ENCODE peak calls at places on chromosome 4, in four cellular contexts. A is uterus, T is prostate gland, Z is GM12865. I is an unnamed sample.
A peak's percentile ranks its signal among the peaks of the same experiment; 100 is the strongest.

GRCh38 chr4:37549003-37549402 is 137.2 kb downstream of the RELL1 start:
- DNase-seq in A (no peak), T (no peak), Z (no peak), I (peak; percentile 86)

GRCh38 chr4:52659722-52660261 is 691 bp upstream of the USP46 start:
- DNase-seq in Z (peak; percentile 36), A (peak; percentile 68), T (peak; percentile 39), I (no peak)

GRCh38 chr4:123191728-123192127 is 204.9 kb upstream of the SPRY1 start:
- DNase-seq in Z (no peak), T (no peak), A (no peak), I (no peak)

GRCh38 chr4:148284526-148285193 is 157.6 kb downstream of the NR3C2 start:
- DNase-seq in A (no peak), Z (no peak), T (no peak), I (no peak)

GRCh38 chr4:186095406-186095805 is 9.1 kb upstream of the FAM149A start:
- DNase-seq in T (no peak), Z (no peak), A (no peak), I (no peak)

GRCh38 chr4:80921441-80921840 is 109.1 kb upstream of the BMP3 start:
- DNase-seq in T (no peak), Z (no peak), A (no peak), I (no peak)

GRCh38 chr4:5895287-5895686 is 2.4 kb upstream of the CRMP1 start:
- DNase-seq in T (no peak), Z (no peak), A (no peak), I (no peak)

GRCh38 chr4:74623041-74623440 is 171.3 kb downstream of the BTC start:
- DNase-seq in A (no peak), T (no peak), Z (peak; percentile 49), I (peak; percentile 27)

GRCh38 chr4:1310796-1311715 is 21.4 kb downstream of the MAEA start:
- DNase-seq in T (no peak), A (no peak), Z (no peak), I (no peak)

GRCh38 chr4:168643083-168643795 is 146.4 kb downstream of the PALLD start:
- DNase-seq in A (no peak), Z (no peak), T (no peak), I (no peak)

GRCh38 chr4:169968999-169969398 is 57.2 kb downstream of the MFAP3L start:
- DNase-seq in T (no peak), A (no peak), Z (no peak), I (peak; percentile 91)

GRCh38 chr4:7694256-7694775 is 245.3 kb downstream of the AFAP1 start:
- DNase-seq in A (no peak), Z (no peak), T (no peak), I (no peak)

GRCh38 chr4:184784628-184785257 is 41.0 kb downstream of the ACSL1 start:
- DNase-seq in A (no peak), T (no peak), Z (no peak), I (no peak)

GRCh38 chr4:40455340-40455902 is 120.3 kb downstream of the CHRNA9 start:
- DNase-seq in Z (no peak), T (no peak), A (no peak), I (no peak)

GRCh38 chr4:142416711-142417275 is 429.3 kb downstream of the INPP4B start:
- DNase-seq in T (no peak), Z (peak; percentile 19), A (no peak), I (no peak)

GRCh38 chr4:100206850-100207249 is 16.6 kb upstream of the DDIT4L start:
- DNase-seq in T (no peak), Z (peak; percentile 21), A (no peak), I (no peak)

GRCh38 chr4:31662951-31663350 is 942.8 kb downstream of the PCDH7 start:
- DNase-seq in Z (no peak), T (no peak), A (no peak), I (no peak)

GRCh38 chr4:90745176-90745575 is 618.0 kb downstream of the CCSER1 start:
- DNase-seq in T (no peak), Z (no peak), A (no peak), I (no peak)

GRCh38 chr4:138967313-138967712 is 48.3 kb upstream of the NOCT start:
- DNase-seq in T (no peak), Z (peak; percentile 14), A (no peak), I (no peak)

GRCh38 chr4:77240469-77241066 is 83.6 kb downstream of the CCNG2 start:
- DNase-seq in T (peak; percentile 51), Z (peak; percentile 76), A (no peak), I (peak; percentile 23)

GRCh38 chr4:125313497-125313896 is 1.3 kb upstream of the FAT4 start:
- DNase-seq in T (peak; percentile 45), A (peak; percentile 17), Z (peak; percentile 76), I (peak; percentile 90)

GRCh38 chr4:187632260-187633010 is 363.1 kb upstream of the ZFP42 start:
- DNase-seq in T (no peak), A (no peak), Z (no peak), I (no peak)

GRCh38 chr4:107258359-107258758 is 222.2 kb upstream of the DKK2 start:
- DNase-seq in T (no peak), Z (no peak), A (no peak), I (peak; percentile 54)

GRCh38 chr4:48907706-48908477 is 1.3 kb upstream of the OCIAD2 start:
- DNase-seq in T (no peak), A (no peak), Z (no peak), I (no peak)

GRCh38 chr4:48908687-48909086 is 2.1 kb upstream of the OCIAD2 start:
- DNase-seq in A (no peak), T (no peak), Z (no peak), I (no peak)

GRCh38 chr4:48904541-48905142 is 1.9 kb downstream of the OCIAD2 start:
- DNase-seq in Z (no peak), A (no peak), T (no peak), I (no peak)

GRCh38 chr4:48905363-48906015 is 1.1 kb downstream of the OCIAD2 start:
- DNase-seq in A (no peak), T (no peak), Z (no peak), I (no peak)

DNA sequence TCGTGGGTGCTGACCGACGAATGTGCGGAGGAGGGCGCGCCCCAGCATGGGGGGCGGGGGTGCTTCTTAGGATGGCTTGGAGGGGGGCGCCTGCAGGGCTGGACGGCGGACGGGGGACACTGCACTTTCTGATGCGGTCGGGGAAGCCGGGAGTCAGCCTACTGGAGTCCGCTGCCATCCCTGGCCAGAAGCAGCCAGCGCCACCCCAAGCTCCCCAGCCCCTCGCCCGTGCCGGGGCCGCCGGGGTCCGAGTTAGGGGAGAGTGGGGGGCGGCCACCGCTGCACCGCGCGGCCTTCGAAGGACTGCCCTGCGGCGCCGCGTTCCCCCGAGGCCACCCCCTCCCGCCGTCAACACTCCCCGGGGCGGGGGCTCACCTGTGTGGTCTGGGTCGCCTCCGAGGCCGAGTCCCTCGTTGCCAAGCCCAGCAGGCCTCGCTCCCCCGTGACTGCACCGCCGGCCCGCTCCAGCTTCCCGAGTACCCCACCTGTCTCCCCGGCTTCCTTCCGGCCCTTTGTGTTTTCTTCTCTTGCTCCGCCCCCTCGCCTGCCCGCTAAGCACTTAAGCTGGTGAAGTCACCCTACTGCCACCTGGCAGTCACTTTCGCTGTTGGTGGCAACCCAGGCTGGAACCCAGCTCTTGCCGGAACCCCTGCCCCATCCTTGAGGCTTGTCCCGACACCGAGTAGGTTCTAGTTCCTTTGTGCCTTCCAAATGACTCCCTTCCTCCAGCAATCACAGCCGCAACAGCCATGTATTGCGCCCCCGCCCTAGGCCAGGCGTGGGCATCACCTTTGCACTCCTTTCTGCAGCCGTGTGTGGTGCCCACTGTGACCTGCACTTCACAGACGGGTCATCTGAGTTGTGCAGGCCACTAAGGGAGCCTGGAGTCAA is at the start of gene OCIAD2:
- DNase-seq in T (peak; percentile 81), A (peak; percentile 30), Z (peak; percentile 88), I (no peak)
- TF ChIP-seq CTCF in T (no peak), A (peak; percentile 9), Z (peak; percentile 10), I (no peak)

DNA sequence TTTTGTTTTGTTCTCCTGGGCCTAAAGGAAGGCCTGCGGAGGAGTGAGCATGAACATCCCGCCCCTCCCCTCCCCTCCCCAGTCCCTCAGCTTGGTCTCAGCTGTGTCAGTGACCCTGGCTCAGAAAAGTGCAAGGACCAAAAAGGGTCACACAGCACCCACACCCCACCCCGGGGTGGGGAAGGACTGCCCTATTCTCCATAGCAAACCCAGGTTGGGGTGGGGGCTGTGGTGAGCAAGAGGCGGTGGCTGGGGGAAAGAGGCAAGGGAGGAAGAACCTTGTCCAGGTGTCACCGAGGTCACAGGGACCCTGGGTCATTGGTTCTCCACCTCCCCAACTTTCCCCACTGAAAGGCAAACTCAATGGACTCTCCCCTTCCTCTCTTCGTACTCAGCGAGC is 7.6 kb upstream of the MSX1 start:
- DNase-seq in T (no peak), Z (no peak), A (no peak), I (no peak)
- TF ChIP-seq CTCF in T (no peak), Z (no peak), A (no peak), I (no peak)

DNA sequence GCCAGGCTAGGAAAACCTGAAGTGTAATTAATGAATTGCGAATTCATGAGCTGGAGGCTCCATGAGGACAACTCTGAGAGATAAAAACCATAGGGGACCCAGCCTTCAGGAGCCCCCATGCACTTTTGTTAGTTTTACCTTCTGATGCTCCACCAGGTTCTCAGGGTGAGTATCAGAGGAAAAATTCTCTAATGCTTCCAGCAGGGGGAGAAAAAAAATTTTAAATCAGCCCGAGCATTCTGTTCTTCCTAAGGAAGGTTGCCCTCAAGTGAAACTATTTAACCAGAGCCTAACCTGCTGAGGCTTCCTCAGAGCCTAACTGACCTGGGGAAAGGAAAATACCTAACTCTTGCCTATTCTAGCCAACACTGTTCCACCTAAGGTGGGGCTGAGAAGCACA is 552.6 kb downstream of the PPARGC1A start:
- DNase-seq in T (no peak), Z (no peak), A (no peak), I (no peak)
- TF ChIP-seq CTCF in T (no peak), Z (no peak), A (no peak), I (no peak)

GRCh38 chr4:150769845-150770244 is 187.9 kb downstream of the MAB21L2 start:
- DNase-seq in A (no peak), Z (no peak), T (no peak), I (no peak)
- TF ChIP-seq CTCF in A (no peak), Z (no peak), T (no peak), I (no peak)

GRCh38 chr4:3426465-3427133 is 15.2 kb upstream of the HGFAC start:
- DNase-seq in Z (no peak), A (no peak), T (no peak), I (no peak)
- TF ChIP-seq CTCF in Z (no peak), A (no peak), T (no peak), I (no peak)

GRCh38 chr4:11426716-11427115 is 2.0 kb downstream of the HS3ST1 start:
- DNase-seq in Z (no peak), A (no peak), T (no peak), I (no peak)

GRCh38 chr4:11423465-11423864 is 5.2 kb downstream of the HS3ST1 start:
- DNase-seq in T (no peak), A (peak; percentile 36), Z (no peak), I (no peak)

GRCh38 chr4:11426003-11426402 is 2.7 kb downstream of the HS3ST1 start:
- DNase-seq in T (no peak), Z (no peak), A (no peak), I (no peak)

GRCh38 chr4:11424000-11424399 is 4.7 kb downstream of the HS3ST1 start:
- DNase-seq in T (peak; percentile 58), A (peak; percentile 22), Z (peak; percentile 70), I (no peak)

GRCh38 chr4:11424896-11425295 is 3.8 kb downstream of the HS3ST1 start:
- DNase-seq in T (no peak), A (no peak), Z (no peak), I (no peak)
- TF ChIP-seq CTCF in T (no peak), A (no peak), Z (no peak), I (no peak)

I was measured in HFFc6.